ENCODE peak calls at places on chromosomes 2 and 18, in five cellular contexts. Z is GM12864; K is stimulated activated CD4-positive, alpha-beta T cell treated with anti-CD3 and anti-CD28 coated beads, Interleukin-12 subunit alpha, Interleukin-12 subunit beta, amount 100 ng/mL, for 48 hours; U is T follicular helper cell; Y is neural progenitor cell. I is an unnamed sample.

GRCh38 chr2:109433926-109434325 is 179.8 kb downstream of the SEPTIN10 start:
- DNase-seq in U (no peak), Z (no peak), K (no peak), Y (no peak), I (no peak)

GRCh38 chr2:127145255-127145899 is 38.4 kb upstream of the BIN1 start:
- DNase-seq in U (no peak), K (no peak), Z (no peak), Y (no peak), I (no peak)

GRCh38 chr2:191245869-191246531 is 796 bp downstream of the MYO1B start:
- DNase-seq in Z (no peak), K (peak; percentile 20), U (no peak), Y (peak; percentile 94), I (no peak)

GRCh38 chr2:121363632-121364420 is 78.8 kb upstream of the TFCP2L1 start:
- DNase-seq in Y (no peak), U (no peak), Z (no peak), K (no peak), I (no peak)

GRCh38 chr18:79380816-79381806 is 14.6 kb upstream of the NFATC1 start:
- DNase-seq in U (peak; percentile 55), Y (peak; percentile 85), K (no peak), Z (no peak), I (peak; percentile 58)

GRCh38 chr2:198517961-198518360 is 713.6 kb downstream of the PLCL1 start:
- DNase-seq in Y (no peak), Z (no peak), U (no peak), K (no peak), I (no peak)

GRCh38 chr2:110877031-110877827 is 144.9 kb downstream of the ACOXL start:
- DNase-seq in Y (no peak), Z (no peak), U (no peak), K (no peak), I (no peak)

GRCh38 chr2:236872971-236873370 is 212.7 kb upstream of the COPS8 start:
- DNase-seq in Y (no peak), Z (no peak), K (no peak), U (no peak), I (no peak)

GRCh38 chr2:173175222-173175621 is 99.6 kb downstream of the MAP3K20 start:
- DNase-seq in U (no peak), K (no peak), Z (no peak), Y (no peak), I (no peak)

GRCh38 chr2:28683100-28683706 is 68.4 kb upstream of the PPP1CB start:
- DNase-seq in Y (peak; percentile 35), U (no peak), K (no peak), Z (no peak), I (no peak)

GRCh38 chr2:5978352-5978751 is 286.2 kb downstream of the SOX11 start:
- DNase-seq in U (no peak), Y (no peak), K (no peak), Z (no peak), I (no peak)

GRCh38 chr2:162060522-162060921 is 13.5 kb downstream of the DPP4 start:
- DNase-seq in Y (no peak), Z (no peak), K (no peak), U (no peak), I (no peak)

GRCh38 chr2:205700331-205701132 is 18.2 kb downstream of the NRP2 start:
- DNase-seq in U (no peak), Z (no peak), K (no peak), Y (peak; percentile 42), I (no peak)

GRCh38 chr2:239521518-239521815 is 120.6 kb upstream of the HDAC4 start:
- DNase-seq in K (no peak), Z (no peak), U (no peak), Y (no peak), I (no peak)

GRCh38 chr2:10469955-10470568 is 21.9 kb upstream of the ODC1 start:
- DNase-seq in Y (no peak), K (no peak), Z (no peak), U (no peak), I (no peak)

GRCh38 chr2:232973336-232973735 is 39.7 kb downstream of the NGEF start:
- DNase-seq in U (no peak), K (no peak), Y (no peak), Z (no peak), I (no peak)

GRCh38 chr2:111712361-111712760 is 171.6 kb downstream of the ANAPC1 start:
- DNase-seq in K (no peak), Z (no peak), U (no peak), Y (no peak), I (no peak)

GRCh38 chr2:35989523-35989922 is 366.1 kb upstream of the CRIM1 start:
- DNase-seq in Y (peak; percentile 86), Z (no peak), U (no peak), K (no peak), I (no peak)

GRCh38 chr2:196660264-196660663 is 20.7 kb downstream of the CCDC150 start:
- DNase-seq in U (no peak), Y (no peak), K (no peak), Z (no peak), I (no peak)

GRCh38 chr2:207072579-207072978 is 93.2 kb downstream of the KLF7 start:
- DNase-seq in K (no peak), U (no peak), Z (no peak), Y (no peak), I (no peak)

GRCh38 chr2:241733391-241734207 is 831 bp upstream of the D2HGDH start:
- DNase-seq in K (no peak), Z (no peak), Y (no peak), U (no peak), I (no peak)

I was measured in central memory CD8-positive, alpha-beta T cell.